ENCODE peak calls at places on chromosome 14, in seven cellular contexts. I, B, D, F, A, X and R are unnamed samples.

GRCh38 chr14:96783306-96784224 is 13.6 kb upstream of the VRK1 start:
- DNase-seq in I (no peak), B (no peak), D (no peak), F (no peak), A (no peak), X (no peak), R (peak; percentile 10)

GRCh38 chr14:71527807-71528206 is 404.4 kb upstream of the RGS6 start:
- DNase-seq in I (no peak), B (peak; percentile 45), D (no peak), F (no peak), A (no peak), X (no peak), R (no peak)

GRCh38 chr14:69260979-69261605 is 1.1 kb downstream of the GALNT16 start:
- DNase-seq in I (no peak), B (no peak), D (no peak), F (no peak), A (no peak), X (peak; percentile 81), R (no peak)

GRCh38 chr14:71103662-71104484 is 196.6 kb downstream of the PCNX1 start:
- DNase-seq in I (peak; percentile 86), B (peak; percentile 86), D (no peak), F (no peak), A (no peak), X (no peak), R (peak; percentile 77)

GRCh38 chr14:84442481-84442880 is 1087.5 kb upstream of the FLRT2 start:
- DNase-seq in I (peak; percentile 22), B (no peak), D (no peak), F (no peak), A (no peak), X (no peak), R (no peak)

GRCh38 chr14:93045211-93045674 is 70.5 kb downstream of the ITPK1 start:
- DNase-seq in I (no peak), B (no peak), D (no peak), F (peak; percentile 54), A (no peak), X (no peak), R (no peak)

GRCh38 chr14:47715330-47715729 is 39.9 kb upstream of the MDGA2 start:
- DNase-seq in I (peak; percentile 18), B (no peak), D (no peak), F (no peak), A (no peak), X (no peak), R (peak; percentile 5)

GRCh38 chr14:92570863-92571262 is 57.3 kb downstream of the RIN3 start:
- DNase-seq in I (no peak), B (no peak), D (no peak), F (no peak), A (no peak), X (no peak), R (no peak)

GRCh38 chr14:34872822-34873590 is 2.2 kb downstream of the BAZ1A start:
- DNase-seq in I (peak; percentile 59), B (peak; percentile 64), D (no peak), F (no peak), A (no peak), X (no peak), R (peak; percentile 59)

GRCh38 chr14:94284221-94284620 is 8.8 kb downstream of the SERPINA10 start:
- DNase-seq in I (no peak), B (no peak), D (no peak), F (no peak), A (no peak), X (no peak), R (no peak)

GRCh38 chr14:102028733-102029132 is 58.1 kb downstream of the HSP90AA1 start:
- DNase-seq in I (peak; percentile 76), B (peak; percentile 85), D (peak; percentile 77), F (no peak), A (peak; percentile 52), X (no peak), R (peak; percentile 76)

GRCh38 chr14:49552630-49553029 is 33.5 kb downstream of the RPS29 start:
- DNase-seq in I (no peak), B (no peak), D (no peak), F (no peak), A (no peak), X (no peak), R (no peak)

GRCh38 chr14:49551569-49551968 is 34.6 kb downstream of the RPS29 start:
- DNase-seq in I (no peak), B (no peak), D (no peak), F (no peak), A (no peak), X (no peak), R (no peak)

GRCh38 chr14:49549881-49550280 is 36.3 kb downstream of the RPS29 start:
- DNase-seq in I (peak; percentile 55), B (peak; percentile 24), D (peak; percentile 9), F (no peak), A (no peak), X (no peak), R (peak; percentile 63)

GRCh38 chr14:49549446-49549845 is 36.7 kb downstream of the RPS29 start:
- DNase-seq in I (no peak), B (no peak), D (no peak), F (no peak), A (no peak), X (no peak), R (no peak)

GRCh38 chr14:49550284-49551184 is 35.6 kb downstream of the RPS29 start:
- DNase-seq in I (peak; percentile 58), B (peak; percentile 52), D (no peak), F (no peak), A (no peak), X (no peak), R (peak; percentile 36)
- TF ChIP-seq CTCF in I (peak; percentile 45), B (peak; percentile 60), D (peak; percentile 32), F (no peak), A (peak; percentile 39), X (peak; percentile 15), R (peak; percentile 46)

DNA sequence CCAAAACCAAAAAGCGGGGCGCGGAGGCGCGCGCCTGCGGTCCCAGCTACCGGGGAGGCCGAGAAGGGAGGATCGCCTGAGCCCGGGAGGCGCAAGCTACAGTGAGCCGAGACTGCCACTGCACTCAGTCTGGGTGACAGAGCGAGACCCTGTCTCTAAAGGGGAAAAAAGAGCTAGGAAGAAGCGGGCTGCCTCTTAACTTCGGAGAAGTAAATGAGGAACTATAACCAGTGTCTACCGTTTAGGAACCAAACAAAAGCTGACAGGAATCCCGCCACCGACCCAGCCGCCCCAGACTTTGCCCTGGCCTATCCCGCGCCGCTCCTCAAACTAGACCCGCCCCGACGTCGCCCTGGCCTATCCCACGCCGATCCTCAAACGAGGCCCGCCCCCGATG is 611 bp upstream of the SIVA1 start:
- DNase-seq in I (no peak), B (no peak), D (no peak), F (peak; percentile 79), A (no peak), X (no peak), R (no peak)
- H3K4me3 ChIP-seq in I (peak overlapping the region; percentile 99), B (peak overlapping the region; percentile 68), D (peak overlapping the region; percentile 97), F (no peak overlapping the region), A (peak overlapping the region; percentile 91), X (peak overlapping the region; percentile 44), R (peak overlapping the region; percentile 55)

GRCh38 chr14:22285991-22286390 is 303.0 kb downstream of the DAD1 start:
- DNase-seq in I (no peak), B (no peak), D (no peak), F (no peak), A (no peak), X (no peak), R (no peak)

GRCh38 chr14:22282429-22282828 is 306.6 kb downstream of the DAD1 start:
- DNase-seq in I (no peak), B (no peak), D (no peak), F (no peak), A (no peak), X (no peak), R (no peak)

GRCh38 chr14:22280497-22281321 is 308.3 kb downstream of the DAD1 start:
- DNase-seq in I (no peak), B (no peak), D (no peak), F (no peak), A (no peak), X (no peak), R (no peak)

GRCh38 chr14:22281322-22281977 is 307.6 kb downstream of the DAD1 start:
- DNase-seq in I (no peak), B (no peak), D (no peak), F (no peak), A (no peak), X (no peak), R (no peak)

GRCh38 chr14:22283000-22283399 is 306.0 kb downstream of the DAD1 start:
- DNase-seq in I (no peak), B (no peak), D (no peak), F (no peak), A (no peak), X (no peak), R (no peak)
- TF ChIP-seq CTCF in I (no peak), B (no peak), D (no peak), F (no peak), A (no peak), X (no peak), R (no peak)

DNA sequence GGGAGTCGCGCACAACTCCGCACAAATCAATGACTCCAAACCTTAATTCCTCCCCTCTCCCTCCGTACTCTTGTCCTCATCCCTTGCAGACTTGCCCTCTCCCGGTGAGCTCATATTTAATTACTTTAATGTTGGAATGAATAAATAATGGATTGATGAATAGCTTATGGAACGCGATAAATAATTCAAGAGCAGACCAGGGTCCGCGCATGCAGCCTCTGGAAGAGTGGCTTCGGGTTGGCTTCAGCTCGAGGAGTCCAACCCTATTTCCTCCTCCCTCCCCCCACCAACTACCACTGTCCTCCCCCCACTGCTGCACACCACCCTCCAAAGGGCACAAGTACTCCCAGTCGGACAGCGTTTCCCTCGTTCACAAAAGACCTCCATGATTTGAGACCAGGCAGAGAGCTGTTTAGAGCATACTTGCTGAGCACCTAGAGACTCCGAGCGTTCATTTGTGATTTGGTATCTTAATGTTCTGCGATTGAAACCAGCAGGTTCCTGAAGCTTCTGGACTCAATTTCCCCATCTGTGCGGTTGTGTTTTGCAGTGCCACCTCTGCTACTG is 621 bp upstream of the SIX1 start:
- DNase-seq in I (peak; percentile 28), B (peak; percentile 48), D (no peak), F (no peak), A (no peak), X (no peak), R (peak; percentile 33)
- H3K4me3 ChIP-seq in I (peak overlapping the region; percentile 62), B (peak overlapping the region; percentile 81), D (peak overlapping the region; percentile 82), F (peak overlapping the region; percentile 12), A (peak overlapping the region; percentile 81), X (peak overlapping the region; percentile 31), R (peak overlapping the region; percentile 76)

DNA sequence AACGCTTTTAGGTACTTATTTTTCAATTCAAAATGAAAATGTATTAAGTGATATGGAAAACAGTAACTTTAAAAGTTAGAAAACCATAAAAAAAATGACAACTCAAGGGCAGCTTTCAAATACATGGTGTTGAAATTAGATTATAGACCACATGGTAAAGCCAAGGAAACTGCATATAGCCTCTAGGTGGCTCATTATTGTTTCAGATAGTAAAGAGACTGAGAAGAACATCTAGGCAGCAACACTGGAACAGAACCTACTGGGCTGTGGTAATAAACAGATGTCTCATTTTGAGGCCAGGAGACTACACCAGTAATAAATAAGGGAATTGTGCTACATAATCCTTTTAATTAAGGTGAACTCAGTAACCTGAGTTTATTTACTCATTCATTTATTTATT is 13.0 kb downstream of the FBXO33 start:
- DNase-seq in I (peak; percentile 18), B (no peak), D (no peak), F (no peak), A (no peak), X (no peak), R (peak; percentile 49)
- TF ChIP-seq CTCF in I (no peak), B (peak; percentile 14), D (peak; percentile 10), F (no peak), A (peak; percentile 13), X (no peak), R (peak; percentile 24)

GRCh38 chr14:77040059-77040308 is 11.5 kb upstream of the IRF2BPL start:
- DNase-seq in I (no peak), B (no peak), D (no peak), F (no peak), A (no peak), X (no peak), R (no peak)
- H3K4me3 ChIP-seq in I (peak overlapping the region; percentile 30), B (peak overlapping the region; percentile 43), D (peak overlapping the region; percentile 22), F (no peak overlapping the region), A (peak overlapping the region; percentile 18), X (peak overlapping the region; percentile 28), R (peak overlapping the region; percentile 37)

GRCh38 chr14:67285876-67286452 is 44.7 kb downstream of the PALS1 start:
- DNase-seq in I (peak; percentile 73), B (peak; percentile 78), D (no peak), F (no peak), A (peak; percentile 31), X (no peak), R (peak; percentile 61)
- TF ChIP-seq CTCF in I (peak; percentile 20), B (peak; percentile 21), D (peak; percentile 37), F (peak; percentile 27), A (no peak), X (peak; percentile 66), R (peak; percentile 45)